ENCODE peak calls at places on chromosomes 3 and 15, in five cellular contexts. X is CD8-positive, alpha-beta T cell; H is left ventricle myocardium inferior; D is mucosa of descending colon; B is lung. W is an unnamed sample.

GRCh38 chr15:45640610-45641009 is 5.8 kb downstream of the SQOR start:
- DNase-seq in X (no peak), H (no peak), D (no peak), B (no peak), W (no peak)

GRCh38 chr3:169526246-169526645 is 137.3 kb downstream of the MECOM start:
- DNase-seq in X (no peak), H (no peak), D (no peak), B (no peak), W (no peak)

GRCh38 chr15:70852501-70853269 is 1.3 kb downstream of the LARP6 start:
- DNase-seq in X (no peak), H (no peak), D (no peak), B (no peak), W (no peak)

GRCh38 chr3:36650271-36650671 is 114.1 kb downstream of the DCLK3 start:
- DNase-seq in X (no peak), H (no peak), D (no peak), B (no peak), W (no peak)

GRCh38 chr15:37072181-37072580 is 28.2 kb downstream of the MEIS2 start:
- DNase-seq in X (no peak), H (no peak), D (no peak), B (no peak), W (no peak)

GRCh38 chr3:184776916-184777315 is 35.0 kb upstream of the VPS8 start:
- DNase-seq in X (no peak), H (no peak), D (no peak), B (no peak), W (no peak)

GRCh38 chr15:82139823-82140268 is 94.0 kb upstream of the MEX3B start:
- DNase-seq in X (no peak), H (no peak), D (no peak), B (no peak), W (no peak)

GRCh38 chr15:58182460-58183163 is 44.4 kb downstream of the AQP9 start:
- DNase-seq in X (peak; percentile 13), H (peak; percentile 30), D (peak; percentile 36), B (no peak), W (no peak)

GRCh38 chr3:49253512-49253911 is 23.5 kb downstream of the C3orf62 start:
- DNase-seq in X (no peak), H (no peak), D (no peak), B (no peak), W (no peak)

GRCh38 chr3:185732782-185733181 is 92.1 kb downstream of the IGF2BP2 start:
- DNase-seq in X (no peak), H (no peak), D (no peak), B (no peak), W (no peak)

GRCh38 chr3:184786271-184787010 is 25.5 kb upstream of the VPS8 start:
- DNase-seq in X (peak; percentile 14), H (peak; percentile 49), D (peak; percentile 59), B (no peak), W (peak; percentile 60)

GRCh38 chr3:123788706-123789105 is 95.4 kb downstream of the MYLK start:
- DNase-seq in X (no peak), H (no peak), D (no peak), B (no peak), W (no peak)

GRCh38 chr3:64224826-64225606 is at the start of gene PRICKLE2:
- DNase-seq in X (no peak), H (peak; percentile 74), D (peak; percentile 53), B (no peak), W (peak; percentile 73)

GRCh38 chr15:41607033-41607432 is 48.0 kb downstream of the TYRO3 start:
- DNase-seq in X (no peak), H (no peak), D (no peak), B (no peak), W (no peak)

GRCh38 chr3:48528754-48529153 is 24.8 kb upstream of the SHISA5 start:
- DNase-seq in X (no peak), H (no peak), D (no peak), B (no peak), W (no peak)

GRCh38 chr3:117010316-117010715 is 300.7 kb downstream of the TUSC7 start:
- DNase-seq in X (no peak), H (no peak), D (no peak), B (no peak), W (no peak)

GRCh38 chr3:196694202-196694638 is 17.8 kb downstream of the CEP19 start:
- DNase-seq in X (peak; percentile 15), H (no peak), D (no peak), B (no peak), W (no peak)

GRCh38 chr3:187185759-187186158 is 11.5 kb upstream of the RTP1 start:
- DNase-seq in X (no peak), H (no peak), D (no peak), B (no peak), W (no peak)

GRCh38 chr3:85387913-85388510 is 429.2 kb downstream of the CADM2 start:
- DNase-seq in X (no peak), H (no peak), D (no peak), B (no peak), W (no peak)

GRCh38 chr3:14484741-14485140 is 55.4 kb downstream of the GRIP2 start:
- DNase-seq in X (no peak), H (no peak), D (no peak), B (no peak), W (no peak)

GRCh38 chr3:69510481-69511031 is 124.7 kb upstream of the FRMD4B start:
- DNase-seq in X (no peak), H (no peak), D (no peak), B (no peak), W (no peak)

GRCh38 chr3:58206406-58207011 is 4.3 kb downstream of the DNASE1L3 start:
- DNase-seq in X (no peak), H (no peak), D (no peak), B (no peak), W (no peak)

GRCh38 chr3:177385831-177386301 is 188.6 kb upstream of the TBL1XR1 start:
- DNase-seq in X (no peak), H (no peak), D (no peak), B (no peak), W (no peak)

GRCh38 chr3:15726043-15726442 is 71.7 kb downstream of the ANKRD28 start:
- DNase-seq in X (no peak), H (no peak), D (no peak), B (no peak), W (no peak)

GRCh38 chr3:150149651-150150051 is 179.0 kb upstream of the PFN2 start:
- DNase-seq in X (no peak), H (no peak), D (peak; percentile 22), B (no peak), W (no peak)

GRCh38 chr3:58994746-58995330 is 55.0 kb downstream of the CFAP20DC start:
- DNase-seq in X (no peak), H (no peak), D (peak; percentile 75), B (no peak), W (no peak)

GRCh38 chr15:70376929-70377691 is 279.4 kb upstream of the TLE3 start:
- DNase-seq in X (no peak), H (peak; percentile 80), D (no peak), B (no peak), W (peak; percentile 63)

GRCh38 chr3:187263270-187263669 is 28.3 kb downstream of the MASP1 start:
- DNase-seq in X (no peak), H (no peak), D (no peak), B (no peak), W (no peak)

GRCh38 chr3:87196879-87197278 is 30.2 kb upstream of the CHMP2B start:
- DNase-seq in X (no peak), H (no peak), D (peak; percentile 31), B (no peak), W (no peak)

GRCh38 chr15:80697316-80697715 is 2.2 kb downstream of the ABHD17C start:
- DNase-seq in X (no peak), H (no peak), D (peak; percentile 81), B (no peak), W (no peak)

GRCh38 chr3:122392868-122393844 is 9.2 kb downstream of the FAM162A start:
- DNase-seq in X (no peak), H (no peak), D (no peak), B (no peak), W (no peak)

GRCh38 chr3:133548090-133548489 is 25.4 kb upstream of the CDV3 start:
- DNase-seq in X (no peak), H (no peak), D (no peak), B (no peak), W (no peak)

GRCh38 chr15:78047631-78048409 is 29.7 kb downstream of the TBC1D2B start:
- DNase-seq in X (peak; percentile 45), H (no peak), D (no peak), B (no peak), W (peak; percentile 51)

GRCh38 chr3:195172285-195172684 is 98.7 kb downstream of the XXYLT1 start:
- DNase-seq in X (no peak), H (no peak), D (no peak), B (no peak), W (peak; percentile 23)
- H3K4me3 ChIP-seq in X (no peak overlapping the region), H (peak overlapping the region; percentile 1), D (no peak overlapping the region), B (no peak overlapping the region), W (no peak overlapping the region)

GRCh38 chr3:193720169-193720568 is 127.2 kb downstream of the OPA1 start:
- DNase-seq in X (no peak), H (no peak), D (no peak), B (no peak), W (no peak)
- TF ChIP-seq CTCF in X (no peak), H (no peak), D (no peak), B (no peak), W (no peak)

GRCh38 chr3:181711325-181712135 is at the start of gene SOX2:
- DNase-seq in X (no peak), H (peak; percentile 35), D (peak; percentile 60), B (peak; percentile 66), W (no peak)

GRCh38 chr3:181713673-181714270 is 2.0 kb downstream of the SOX2 start:
- DNase-seq in X (no peak), H (no peak), D (no peak), B (no peak), W (no peak)

GRCh38 chr3:181712190-181712504 is 422 bp downstream of the SOX2 start:
- DNase-seq in X (no peak), H (no peak), D (no peak), B (no peak), W (no peak)

GRCh38 chr3:181712505-181713299 is 977 bp downstream of the SOX2 start:
- DNase-seq in X (no peak), H (no peak), D (no peak), B (no peak), W (no peak)

DNA sequence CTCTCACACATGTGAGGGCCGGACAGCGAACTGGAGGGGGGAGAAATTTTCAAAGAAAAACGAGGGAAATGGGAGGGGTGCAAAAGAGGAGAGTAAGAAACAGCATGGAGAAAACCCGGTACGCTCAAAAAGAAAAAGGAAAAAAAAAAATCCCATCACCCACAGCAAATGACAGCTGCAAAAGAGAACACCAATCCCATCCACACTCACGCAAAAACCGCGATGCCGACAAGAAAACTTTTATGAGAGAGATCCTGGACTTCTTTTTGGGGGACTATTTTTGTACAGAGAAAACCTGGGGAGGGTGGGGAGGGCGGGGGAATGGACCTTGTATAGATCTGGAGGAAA is 1.5 kb downstream of the SOX2 start:
- DNase-seq in X (no peak), H (no peak), D (no peak), B (no peak), W (no peak)
- H3K4me1 ChIP-seq in X (peaks cover 21% of the 10 kb centered on the region), H (peaks cover 34% of the 10 kb centered on the region), D (peaks cover 13% of the 10 kb centered on the region), B (peaks cover 15% of the 10 kb centered on the region), W (peaks cover 12% of the 10 kb centered on the region)

DNA sequence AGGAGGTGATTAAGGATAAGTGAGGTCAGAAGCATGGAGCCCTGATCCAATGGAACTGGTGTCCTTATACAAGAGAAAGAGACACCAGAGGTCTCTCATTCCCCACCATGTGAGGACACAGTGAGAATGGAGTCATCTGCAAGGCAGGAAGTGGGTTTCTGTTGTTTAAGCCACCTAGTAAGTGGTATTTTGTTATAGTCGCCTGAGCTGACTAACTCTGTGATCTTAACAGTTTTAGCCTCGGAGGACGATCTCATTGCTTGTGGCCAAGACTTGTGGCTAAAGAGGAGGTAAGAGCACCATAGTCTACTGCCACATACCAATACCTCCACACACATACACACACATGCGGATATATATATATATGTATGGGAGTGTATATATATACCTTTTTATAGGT is 73.8 kb downstream of the MCTP2 start:
- DNase-seq in X (peak; percentile 35), H (no peak), D (no peak), B (no peak), W (no peak)
- H3K4me3 ChIP-seq in X (no peak overlapping the region), H (no peak overlapping the region), D (no peak overlapping the region), B (no peak overlapping the region), W (no peak overlapping the region)

W was measured in uterus.